ENCODE peak calls at places on chromosomes 7 and 10, in four cellular contexts. T is MCF 10A, O is PC-3, H is H9. K is an unnamed sample.

GRCh38 chr10:62077330-62078015 is 176.0 kb downstream of the ARID5B start:
- DNase-seq in T (no peak), O (no peak), H (no peak), K (no peak)

GRCh38 chr10:81428456-81429134 is 446.4 kb upstream of the NRG3 start:
- DNase-seq in T (no peak), O (no peak), H (no peak), K (no peak)

GRCh38 chr7:155213955-155214327 is 83.7 kb upstream of the INSIG1 start:
- DNase-seq in T (no peak), O (no peak), H (no peak), K (no peak)

GRCh38 chr7:45072131-45073030 is 16.4 kb downstream of the NACAD start:
- DNase-seq in T (no peak), O (no peak), H (no peak), K (no peak)

GRCh38 chr7:135253851-135254815 is 20.5 kb downstream of the STRA8 start:
- DNase-seq in T (peak), O (peak), H (no peak), K (no peak)

GRCh38 chr7:80480566-80480965 is 31.3 kb downstream of the GNAT3 start:
- DNase-seq in T (no peak), O (no peak), H (no peak), K (no peak)

GRCh38 chr10:77537720-77538373 is 99.8 kb downstream of the KCNMA1 start:
- DNase-seq in T (no peak), O (no peak), H (no peak), K (no peak)

GRCh38 chr10:61643316-61643751 is 19.4 kb upstream of the CABCOCO1 start:
- DNase-seq in T (peak), O (peak), H (no peak), K (no peak)

GRCh38 chr7:6121141-6121540 is 90.0 kb downstream of the ANKRD61 start:
- DNase-seq in T (peak), O (peak), H (no peak), K (no peak)

GRCh38 chr10:80078448-80079311 is at the start of gene TMEM254:
- DNase-seq in T (peak), O (peak), H (peak), K (peak)

GRCh38 chr10:23422003-23422411 is 16.9 kb upstream of the OTUD1 start:
- DNase-seq in T (no peak), O (peak), H (no peak), K (no peak)

GRCh38 chr10:63593576-63593975 is 72.4 kb downstream of the REEP3 start:
- DNase-seq in T (no peak), O (no peak), H (no peak), K (no peak)

GRCh38 chr10:75448166-75448565 is 16.7 kb downstream of the LRMDA start:
- DNase-seq in T (no peak), O (no peak), H (no peak), K (peak)

GRCh38 chr7:149799397-149800168 is 26.2 kb upstream of the ZNF467 start:
- DNase-seq in T (peak), O (peak), H (peak), K (no peak)

GRCh38 chr10:31209523-31209922 is 109.5 kb upstream of the ZEB1 start:
- DNase-seq in T (no peak), O (no peak), H (no peak), K (no peak)

DNA sequence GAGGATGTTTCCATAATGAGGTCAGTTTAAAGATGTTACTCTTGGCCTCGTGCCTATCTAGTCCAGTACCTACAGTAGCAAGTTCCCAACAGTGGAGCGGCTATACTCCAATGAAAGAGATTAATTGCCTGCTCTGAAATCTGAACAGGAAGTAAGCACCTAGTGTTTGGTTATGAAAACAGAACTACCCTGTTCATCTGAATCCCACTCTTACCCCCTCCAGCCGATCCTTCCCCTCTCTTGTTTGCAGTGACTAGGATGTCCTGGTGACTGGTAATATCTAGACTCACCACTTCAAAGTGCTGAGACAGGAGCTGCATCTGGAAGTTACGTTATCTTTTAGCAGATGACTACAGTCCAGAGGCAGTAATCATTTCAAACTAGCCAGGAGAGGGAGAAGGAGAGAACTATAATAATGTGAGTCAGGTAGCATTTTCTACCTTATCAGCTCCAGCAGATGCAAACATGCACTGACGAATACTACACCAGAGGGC is 666.7 kb upstream of the NRP1 start:
- DNase-seq in T (no peak), O (no peak), H (no peak), K (no peak)
- TF ChIP-seq CTCF in T (no peak), O (peak), H (no peak), K (no peak)

GRCh38 chr7:118918556-118918955 is 694.1 kb downstream of the ANKRD7 start:
- DNase-seq in T (peak), O (peak), H (no peak), K (no peak)
- TF ChIP-seq CTCF in T (peak), O (peak), H (peak), K (no peak)

GRCh38 chr7:13737563-13737962 is 251.9 kb downstream of the ETV1 start:
- DNase-seq in T (no peak), O (no peak), H (no peak), K (no peak)

GRCh38 chr7:13745530-13745929 is 243.9 kb downstream of the ETV1 start:
- DNase-seq in T (no peak), O (no peak), H (no peak), K (no peak)

GRCh38 chr7:13742126-13742525 is 247.3 kb downstream of the ETV1 start:
- DNase-seq in T (no peak), O (peak), H (no peak), K (no peak)

DNA sequence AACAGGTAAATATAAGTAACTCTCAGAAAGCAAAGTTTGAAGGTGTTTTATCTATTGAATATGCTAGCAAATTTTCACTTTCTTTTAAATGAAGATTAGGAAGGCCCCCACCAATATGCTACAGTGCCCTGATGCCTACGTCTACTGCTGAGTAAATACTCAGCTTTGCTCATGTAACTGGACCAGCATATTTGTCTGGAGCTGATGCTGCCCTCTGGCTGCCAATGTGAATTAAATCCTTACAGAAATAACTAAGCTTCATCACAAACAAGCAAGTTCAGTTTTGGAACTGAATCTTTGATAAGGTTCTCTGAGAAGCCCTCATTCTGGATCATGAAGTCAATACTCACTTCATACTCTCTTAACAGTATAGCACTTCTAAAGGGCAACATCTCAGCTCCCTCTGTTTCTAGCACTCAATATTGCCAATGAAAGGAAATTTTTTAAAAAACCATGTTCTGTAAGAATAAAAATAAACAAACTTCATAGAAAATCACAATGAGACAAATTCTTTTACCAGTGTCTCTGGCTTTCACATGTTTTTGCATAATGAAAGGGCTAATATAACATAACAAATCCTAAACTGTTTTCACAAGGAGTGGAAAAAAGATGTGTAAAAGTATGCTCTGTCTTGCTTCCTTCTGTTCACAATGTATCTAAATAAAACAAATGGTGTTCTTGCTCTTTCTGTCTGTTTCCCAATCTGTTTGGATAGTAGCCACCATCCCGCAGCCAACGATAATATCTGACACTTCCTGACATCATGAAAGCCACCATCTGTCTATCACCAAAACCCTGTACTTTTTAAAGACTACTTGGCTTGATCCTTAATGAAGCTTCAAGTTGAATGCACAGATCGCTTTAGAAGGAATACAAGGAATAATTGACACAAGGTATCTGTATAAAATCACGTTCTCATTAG is 246.5 kb downstream of the ETV1 start:
- DNase-seq in T (peak), O (peak), H (peak), K (no peak)
- TF ChIP-seq CTCF in T (no peak), O (peak), H (peak), K (no peak)

GRCh38 chr10:121974535-121975294 is at the start of gene NSMCE4A:
- DNase-seq in T (peak), O (peak), H (peak), K (peak)
- TF ChIP-seq CTCF in T (peak), O (peak), H (peak), K (no peak)

K was measured in mesothelial cell of epicardium.